ENCODE peak calls at places on chromosomes 13 and 19, in ten cellular contexts. Z is AG20443; X is right cardiac atrium; B is activated T-helper 1 cell treated with anti-CD3 and anti-CD28 coated beads, Interleukin-2, amount 50 U/mL, for 16 hours; E is retinal pigment epithelial cell; O is hippocampal formation; R is uterus; T is activated naive CD4-positive, alpha-beta T cell; K is naive thymus-derived CD8-positive, alpha-beta T cell; H is GM13977. U is an unnamed sample.

GRCh38 chr19:1451916-1452801 is 2.2 kb downstream of the APC2 start:
- DNase-seq in E (no peak), T (no peak), B (no peak), R (no peak), Z (no peak), O (peak; percentile 54), K (no peak), X (no peak), H (no peak), U (no peak)

GRCh38 chr19:50050406-50051223 is 24.8 kb downstream of the ZNF473 start:
- DNase-seq in X (peak; percentile 96), T (peak; percentile 57), Z (peak; percentile 94), B (peak; percentile 58), H (peak; percentile 78), E (no peak), O (peak; percentile 83), K (peak; percentile 80), R (peak; percentile 62), U (peak; percentile 73)

GRCh38 chr13:97307882-97308624 is 85.9 kb downstream of the MBNL2 start:
- DNase-seq in K (no peak), X (peak; percentile 44), T (no peak), E (peak; percentile 60), H (no peak), B (no peak), R (no peak), O (peak; percentile 44), Z (peak; percentile 61), U (peak; percentile 70)

GRCh38 chr19:35310811-35311465 is 18.0 kb upstream of the CD22 start:
- DNase-seq in B (no peak), E (no peak), K (no peak), X (no peak), Z (no peak), R (no peak), O (no peak), H (no peak), T (no peak), U (no peak)

GRCh38 chr13:112747256-112747655 is 57.4 kb downstream of the ATP11A start:
- DNase-seq in X (no peak), H (no peak), O (peak; percentile 17), Z (no peak), R (no peak), E (no peak), K (no peak), T (no peak), B (no peak), U (no peak)

GRCh38 chr19:49983645-49984229 is 22.8 kb upstream of the SIGLEC11 start:
- DNase-seq in E (no peak), H (peak; percentile 77), T (peak; percentile 69), X (peak; percentile 64), Z (peak; percentile 66), B (peak; percentile 75), K (peak; percentile 52), O (no peak), R (peak; percentile 48), U (peak; percentile 49)

GRCh38 chr13:98978280-98978679 is 416 bp upstream of the DOCK9 start:
- DNase-seq in O (no peak), Z (peak; percentile 71), R (no peak), E (peak; percentile 58), K (no peak), T (no peak), H (no peak), X (no peak), B (no peak), U (no peak)

GRCh38 chr19:16373989-16374388 is 49.4 kb downstream of the KLF2 start:
- DNase-seq in X (no peak), B (no peak), T (no peak), R (no peak), H (no peak), K (no peak), E (no peak), O (no peak), Z (no peak), U (no peak)

GRCh38 chr13:46491641-46492040 is 61.3 kb upstream of the LRCH1 start:
- DNase-seq in H (no peak), B (no peak), R (no peak), X (no peak), T (no peak), O (no peak), E (no peak), Z (no peak), K (no peak), U (no peak)

GRCh38 chr13:21884965-21885567 is 214.2 kb downstream of the FGF9 start:
- DNase-seq in X (no peak), K (no peak), T (no peak), R (no peak), E (no peak), B (no peak), O (no peak), H (no peak), Z (no peak), U (no peak)

GRCh38 chr13:51697855-51698254 is 106.1 kb downstream of the DHRS12 start:
- DNase-seq in H (no peak), E (peak; percentile 60), Z (no peak), R (no peak), O (no peak), T (no peak), X (no peak), B (no peak), K (no peak), U (no peak)

GRCh38 chr13:71210861-71211260 is 656.1 kb downstream of the DACH1 start:
- DNase-seq in T (no peak), R (no peak), B (no peak), O (no peak), E (no peak), Z (no peak), H (no peak), K (no peak), X (no peak), U (no peak)

GRCh38 chr13:71605744-71606143 is 261.3 kb downstream of the DACH1 start:
- DNase-seq in T (no peak), K (no peak), O (no peak), X (no peak), B (no peak), R (no peak), H (no peak), Z (no peak), E (no peak), U (no peak)

GRCh38 chr19:677601-678380 is 1.6 kb downstream of the FSTL3 start:
- DNase-seq in R (no peak), Z (no peak), E (no peak), B (no peak), H (no peak), X (peak; percentile 36), O (no peak), T (no peak), K (no peak), U (no peak)

GRCh38 chr13:77374339-77374738 is 47.4 kb upstream of the MYCBP2 start:
- DNase-seq in T (no peak), Z (no peak), R (no peak), E (no peak), X (no peak), O (no peak), K (no peak), B (no peak), H (no peak), U (no peak)

GRCh38 chr19:38182536-38183210 is 41.3 kb downstream of the DPF1 start:
- DNase-seq in R (no peak), Z (peak; percentile 33), E (no peak), T (no peak), O (no peak), B (no peak), X (no peak), K (no peak), H (no peak), U (no peak)

GRCh38 chr19:56085571-56086275 is 35.4 kb downstream of the ZNF787 start:
- DNase-seq in E (no peak), B (no peak), X (no peak), Z (no peak), T (no peak), H (no peak), O (no peak), K (no peak), R (no peak), U (no peak)

GRCh38 chr19:30214651-30215051 is 157.5 kb upstream of the ZNF536 start:
- DNase-seq in T (no peak), K (no peak), B (no peak), X (no peak), O (no peak), H (peak; percentile 50), Z (peak; percentile 65), R (no peak), E (no peak), U (no peak)

GRCh38 chr19:41930926-41931592 is 2.8 kb upstream of the ERFL start:
- DNase-seq in K (no peak), R (no peak), X (no peak), E (no peak), H (no peak), B (no peak), Z (no peak), O (no peak), T (no peak), U (no peak)

GRCh38 chr19:2867025-2867991 is at the start of gene ZNF556:
- DNase-seq in O (no peak), E (no peak), K (no peak), R (peak; percentile 32), Z (peak; percentile 20), H (peak; percentile 42), T (no peak), B (no peak), X (peak; percentile 28), U (peak; percentile 97)

GRCh38 chr19:2096543-2097329 is at the start of gene IZUMO4:
- DNase-seq in T (peak; percentile 99), O (peak; percentile 97), X (peak; percentile 99), H (peak; percentile 100), Z (peak; percentile 99), E (peak; percentile 83), B (peak; percentile 100), R (peak; percentile 99), K (peak; percentile 99), U (peak; percentile 96)

GRCh38 chr13:110869805-110870706 is 44.8 kb downstream of the ANKRD10 start:
- DNase-seq in E (peak; percentile 100), R (peak; percentile 98), T (no peak), H (no peak), B (no peak), O (no peak), K (no peak), Z (peak; percentile 96), X (peak; percentile 93), U (no peak)

GRCh38 chr13:26811636-26812035 is 51.0 kb upstream of the GPR12 start:
- DNase-seq in X (no peak), O (no peak), R (no peak), Z (no peak), T (no peak), B (no peak), K (no peak), H (no peak), E (no peak), U (no peak)

GRCh38 chr13:21813844-21814243 is 143.0 kb downstream of the FGF9 start:
- DNase-seq in T (no peak), B (no peak), X (no peak), R (no peak), K (no peak), Z (no peak), O (no peak), H (no peak), E (no peak), U (no peak)

GRCh38 chr19:6087074-6087506 is 23.2 kb downstream of the RFX2 start:
- DNase-seq in Z (no peak), T (no peak), E (no peak), H (peak; percentile 72), R (no peak), O (no peak), K (no peak), B (no peak), X (no peak), U (no peak)

GRCh38 chr13:36214163-36214921 is at the start of gene SOHLH2:
- DNase-seq in R (no peak), X (peak; percentile 15), B (no peak), T (no peak), E (no peak), O (no peak), H (no peak), K (no peak), Z (no peak), U (no peak)

GRCh38 chr13:42864952-42865634 is 83.7 kb downstream of the FAM216B start:
- DNase-seq in E (no peak), K (no peak), T (no peak), X (no peak), Z (peak; percentile 17), B (no peak), H (no peak), R (no peak), O (no peak), U (no peak)

GRCh38 chr13:42055500-42056085 is 7.1 kb downstream of the DGKH start:
- DNase-seq in O (no peak), X (no peak), K (no peak), H (no peak), T (no peak), Z (no peak), R (no peak), B (no peak), E (no peak), U (no peak)

U was measured in NCI-H1048.